ENCODE peak calls at places on chromosomes 13 and 19, in four cellular contexts. Z, A, B and T are unnamed samples.

GRCh38 chr19:39112338-39112890 is 13.2 kb upstream of the PAK4 start:
- DNase-seq in B (no peak), A (no peak), Z (no peak), T (no peak)

GRCh38 chr13:107531816-107532215 is 683.5 kb downstream of the LIG4 start:
- DNase-seq in A (no peak), B (no peak), Z (no peak), T (no peak)

GRCh38 chr13:98999635-98999952 is 21.7 kb upstream of the DOCK9 start:
- DNase-seq in A (no peak), Z (no peak), B (no peak), T (no peak)

GRCh38 chr13:73140804-73141203 is 82.0 kb downstream of the KLF5 start:
- DNase-seq in B (no peak), A (no peak), Z (no peak), T (no peak)

GRCh38 chr13:51848674-51849073 is 3.7 kb upstream of the TMEM272 start:
- DNase-seq in Z (no peak), B (no peak), A (no peak), T (no peak)

GRCh38 chr19:10142701-10143375 is 23.1 kb upstream of the EIF3G start:
- DNase-seq in Z (no peak), B (no peak), A (no peak), T (no peak)

GRCh38 chr19:19540707-19541515 is 2.8 kb downstream of the CILP2 start:
- DNase-seq in B (no peak), Z (peak), A (peak), T (peak)

GRCh38 chr19:19171110-19171672 is 1.1 kb upstream of the MEF2B start:
- DNase-seq in Z (no peak), A (no peak), B (no peak), T (no peak)

GRCh38 chr19:4908781-4909171 is 525 bp upstream of the UHRF1 start:
- DNase-seq in B (no peak), A (no peak), Z (no peak), T (no peak)

GRCh38 chr19:55543567-55543966 is 1.8 kb downstream of the SBK3 start:
- DNase-seq in Z (no peak), A (no peak), B (no peak), T (no peak)

GRCh38 chr19:52138614-52139290 is 986 bp downstream of the ZNF616 start:
- DNase-seq in Z (peak), B (peak), A (no peak), T (no peak)

GRCh38 chr19:17248011-17248776 is 2.5 kb upstream of the NR2F6 start:
- DNase-seq in B (no peak), Z (no peak), A (no peak), T (no peak)

GRCh38 chr13:101919541-101920306 is 467.2 kb downstream of the ITGBL1 start:
- DNase-seq in B (no peak), A (no peak), Z (no peak), T (no peak)

GRCh38 chr13:30743319-30744055 is 8.1 kb downstream of the ALOX5AP start:
- DNase-seq in A (no peak), B (no peak), Z (no peak), T (no peak)

GRCh38 chr13:85616275-85616674 is 182.9 kb downstream of the SLITRK6 start:
- DNase-seq in A (no peak), B (no peak), Z (no peak), T (no peak)

GRCh38 chr13:92843549-92843948 is 383.1 kb upstream of the GPC6 start:
- DNase-seq in B (no peak), A (no peak), Z (no peak), T (no peak)

GRCh38 chr13:35092251-35092650 is 150.2 kb downstream of the NBEA start:
- DNase-seq in Z (no peak), A (no peak), B (no peak), T (no peak)

GRCh38 chr19:17469371-17470203 is 737 bp upstream of the SLC27A1 start:
- DNase-seq in Z (peak), B (peak), A (peak), T (peak)

GRCh38 chr19:47725759-47726401 is 12.7 kb downstream of the EHD2 start:
- DNase-seq in Z (no peak), B (no peak), A (no peak), T (no peak)

GRCh38 chr19:51439021-51439465 is 19.2 kb downstream of the SIGLEC8 start:
- DNase-seq in Z (peak), A (peak), B (peak), T (no peak)

GRCh38 chr19:43966079-43966694 is 15.2 kb downstream of the ZNF221 start:
- DNase-seq in B (no peak), Z (no peak), A (no peak), T (no peak)

GRCh38 chr13:74305876-74306275 is 171.7 kb upstream of the KLF12 start:
- DNase-seq in Z (no peak), B (no peak), A (no peak), T (no peak)

GRCh38 chr19:13281567-13282291 is 131.5 kb downstream of the IER2 start:
- DNase-seq in A (no peak), Z (no peak), B (no peak), T (no peak)

GRCh38 chr13:49453465-49453864 is 9.4 kb downstream of the SETDB2 start:
- DNase-seq in B (no peak), A (no peak), Z (no peak), T (no peak)

GRCh38 chr19:17743874-17744273 is 7.4 kb upstream of the FCHO1 start:
- DNase-seq in B (no peak), Z (no peak), A (no peak), T (no peak)

GRCh38 chr19:15198006-15198356 is 2.8 kb downstream of the NOTCH3 start:
- DNase-seq in B (no peak), Z (no peak), A (no peak), T (no peak)

GRCh38 chr19:17243854-17244617 is 1.7 kb downstream of the NR2F6 start:
- DNase-seq in A (no peak), Z (no peak), B (no peak), T (no peak)

GRCh38 chr19:6849876-6850275 is 37.5 kb upstream of the ADGRE1 start:
- DNase-seq in Z (no peak), A (no peak), B (no peak), T (no peak)

GRCh38 chr13:40120288-40120687 is 464.8 kb downstream of the COG6 start:
- DNase-seq in B (no peak), A (no peak), Z (no peak), T (no peak)

GRCh38 chr19:23366437-23366836 is 28.8 kb downstream of the ZNF91 start:
- DNase-seq in Z (no peak), B (no peak), A (no peak), T (no peak)

GRCh38 chr13:90591927-90592268 is 755.6 kb upstream of the MIR17HG start:
- DNase-seq in B (no peak), Z (no peak), A (no peak), T (no peak)